ENCODE peak calls at places on chromosome 2, in eight cellular contexts. O is CD4-positive, alpha-beta memory T cell; M is hypothalamus; G is A172; A is naive thymus-derived CD8-positive, alpha-beta T cell; K is hippocampal formation; V is activated naive CD4-positive, alpha-beta T cell; S is chondrocyte. J is an unnamed sample.

GRCh38 chr2:162475661-162476060 is 131.7 kb downstream of the GCA start:
- DNase-seq in K (peak; percentile 22), A (no peak), S (no peak), G (peak; percentile 71), O (no peak), V (no peak), M (peak; percentile 12), J (no peak)

GRCh38 chr2:101124061-101124460 is 27.1 kb downstream of the TBC1D8 start:
- DNase-seq in O (no peak), V (no peak), A (no peak), K (no peak), S (no peak), M (no peak), G (peak; percentile 37), J (no peak)

GRCh38 chr2:75561566-75562512 is 1.1 kb upstream of the EVA1A start:
- DNase-seq in O (no peak), S (no peak), A (no peak), G (peak; percentile 37), M (no peak), K (no peak), V (no peak), J (no peak)

GRCh38 chr2:109486711-109487130 is 127.0 kb downstream of the SEPTIN10 start:
- DNase-seq in V (no peak), K (no peak), S (peak; percentile 81), G (no peak), A (no peak), O (no peak), M (no peak), J (no peak)

GRCh38 chr2:235402444-235402843 is 91.4 kb upstream of the AGAP1 start:
- DNase-seq in O (no peak), V (no peak), A (no peak), K (no peak), S (no peak), G (no peak), M (no peak), J (peak; percentile 22)

GRCh38 chr2:29335391-29335790 is 220.2 kb downstream of the CLIP4 start:
- DNase-seq in V (no peak), G (no peak), K (no peak), M (no peak), A (no peak), S (no peak), O (no peak), J (no peak)

GRCh38 chr2:129009555-129010146 is 691.0 kb upstream of the HS6ST1 start:
- DNase-seq in G (no peak), A (no peak), O (no peak), M (no peak), K (no peak), V (no peak), S (peak; percentile 86), J (no peak)

GRCh38 chr2:214810670-214811069 is 1.2 kb upstream of the BARD1 start:
- DNase-seq in G (no peak), M (no peak), S (no peak), V (no peak), A (no peak), K (no peak), O (no peak), J (no peak)

GRCh38 chr2:111662771-111663470 is 221.1 kb downstream of the ANAPC1 start:
- DNase-seq in G (peak; percentile 46), O (no peak), M (no peak), S (no peak), A (no peak), V (no peak), K (no peak), J (no peak)

GRCh38 chr2:192696857-192697256 is 502.1 kb upstream of the TMEFF2 start:
- DNase-seq in K (no peak), M (no peak), V (no peak), G (peak; percentile 35), S (no peak), A (no peak), O (no peak), J (no peak)

GRCh38 chr2:241040081-241040803 is 41.8 kb downstream of the SNED1 start:
- DNase-seq in G (no peak), O (no peak), V (no peak), M (no peak), K (no peak), A (no peak), S (no peak), J (no peak)

GRCh38 chr2:216021768-216022167 is 8.4 kb upstream of the MREG start:
- DNase-seq in A (no peak), O (no peak), K (no peak), G (no peak), S (no peak), M (no peak), V (no peak), J (no peak)

GRCh38 chr2:23155022-23155421 is 230.0 kb upstream of the KLHL29 start:
- DNase-seq in G (no peak), V (no peak), O (no peak), M (no peak), S (no peak), K (no peak), A (no peak), J (no peak)

GRCh38 chr2:47069628-47070154 is 85.4 kb downstream of the STPG4 start:
- DNase-seq in S (peak; percentile 76), K (no peak), V (no peak), A (no peak), G (peak; percentile 99), O (no peak), M (no peak), J (peak; percentile 98)

GRCh38 chr2:46163804-46164569 is 133.2 kb upstream of the EPAS1 start:
- DNase-seq in M (no peak), A (no peak), O (no peak), K (no peak), G (peak; percentile 67), V (no peak), S (no peak), J (peak; percentile 53)

GRCh38 chr2:215454519-215454918 is 18.7 kb upstream of the FN1 start:
- DNase-seq in M (no peak), O (no peak), V (no peak), S (no peak), G (no peak), K (no peak), A (no peak), J (peak; percentile 63)

GRCh38 chr2:239181601-239182471 is 219.0 kb downstream of the HDAC4 start:
- DNase-seq in O (no peak), M (no peak), K (no peak), A (no peak), V (no peak), S (peak; percentile 69), G (no peak), J (no peak)

GRCh38 chr2:127080941-127081769 is 25.8 kb downstream of the BIN1 start:
- DNase-seq in O (peak; percentile 63), S (no peak), K (no peak), M (no peak), V (peak; percentile 32), A (peak; percentile 31), G (no peak), J (peak; percentile 52)

GRCh38 chr2:12637754-12638153 is 79.0 kb upstream of the TRIB2 start:
- DNase-seq in K (no peak), A (no peak), O (no peak), S (no peak), V (no peak), G (peak; percentile 4), M (no peak), J (no peak)

GRCh38 chr2:100969998-100970397 is 32.1 kb upstream of the RPL31 start:
- DNase-seq in V (no peak), O (no peak), M (no peak), K (no peak), G (no peak), S (peak; percentile 56), A (no peak), J (no peak)

GRCh38 chr2:64779117-64779690 is 125.5 kb upstream of the SERTAD2 start:
- DNase-seq in A (no peak), S (no peak), M (no peak), G (peak; percentile 98), O (peak; percentile 1), K (no peak), V (no peak), J (peak; percentile 34)

GRCh38 chr2:128290356-128290755 is 28.3 kb downstream of the HS6ST1 start:
- DNase-seq in M (no peak), S (no peak), G (no peak), A (no peak), K (no peak), O (no peak), V (no peak), J (no peak)

GRCh38 chr2:37877457-37878315 is 47.4 kb upstream of the RMDN2 start:
- DNase-seq in V (no peak), S (no peak), G (peak; percentile 67), M (no peak), O (peak; percentile 57), K (no peak), A (no peak), J (peak; percentile 77)